ENCODE peak calls at places on chromosome 2, in ten cellular contexts. K is esophagus squamous epithelium, Z is G401, W is HS-5, O is ovary, P is NCI-H1105, Y is SK-N-DZ, D is GM03348, Q is left colon, G is fibroblast of mammary gland. M is an unnamed sample.

GRCh38 chr2:14524041-14524802 is 108.3 kb upstream of the LRATD1 start:
- DNase-seq in K (no peak), Z (no peak), W (peak; percentile 73), O (no peak), P (no peak), Y (no peak), D (peak; percentile 64), Q (no peak), G (peak; percentile 90), M (no peak)

GRCh38 chr2:81481994-81482368 is 1177.4 kb upstream of the LRRTM1 start:
- DNase-seq in K (no peak), Z (no peak), W (no peak), O (no peak), P (no peak), Y (no peak), D (no peak), Q (no peak), G (no peak), M (no peak)

GRCh38 chr2:169571571-169571970 is 2.1 kb downstream of the FASTKD1 start:
- DNase-seq in K (no peak), Z (no peak), W (no peak), O (no peak), P (no peak), Y (no peak), D (no peak), Q (no peak), G (no peak), M (no peak)

GRCh38 chr2:68190991-68191731 is 33.5 kb downstream of the PNO1 start:
- DNase-seq in K (no peak), Z (no peak), W (peak; percentile 74), O (no peak), P (no peak), Y (no peak), D (peak; percentile 21), Q (no peak), G (peak; percentile 92), M (no peak)

GRCh38 chr2:102142829-102143449 is 393 bp downstream of the IL1R1 start:
- DNase-seq in K (no peak), Z (no peak), W (no peak), O (no peak), P (no peak), Y (no peak), D (no peak), Q (no peak), G (peak; percentile 63), M (no peak)

GRCh38 chr2:233980955-233981555 is 63.9 kb downstream of the TRPM8 start:
- DNase-seq in K (no peak), Z (peak; percentile 59), W (no peak), O (no peak), P (no peak), Y (no peak), D (no peak), Q (no peak), G (no peak), M (no peak)

GRCh38 chr2:18949871-18950597 is 360.7 kb upstream of the NT5C1B start:
- DNase-seq in K (no peak), Z (no peak), W (peak; percentile 49), O (no peak), P (no peak), Y (no peak), D (peak; percentile 17), Q (no peak), G (peak; percentile 77), M (no peak)

GRCh38 chr2:71452565-71452964 is 796 bp upstream of the DYSF start:
- DNase-seq in K (no peak), Z (no peak), W (peak; percentile 61), O (no peak), P (no peak), Y (no peak), D (peak; percentile 44), Q (no peak), G (peak; percentile 57), M (no peak)

GRCh38 chr2:182522428-182522896 is 95.6 kb upstream of the PDE1A start:
- DNase-seq in K (no peak), Z (peak; percentile 95), W (no peak), O (no peak), P (no peak), Y (peak; percentile 21), D (peak; percentile 4), Q (no peak), G (peak; percentile 7), M (no peak)

GRCh38 chr2:8329660-8330622 is 351.9 kb upstream of the ID2 start:
- DNase-seq in K (no peak), Z (no peak), W (no peak), O (no peak), P (no peak), Y (no peak), D (no peak), Q (no peak), G (no peak), M (no peak)

GRCh38 chr2:132465917-132466316 is 49.3 kb downstream of the GPR39 start:
- DNase-seq in K (no peak), Z (no peak), W (no peak), O (no peak), P (no peak), Y (no peak), D (no peak), Q (no peak), G (no peak), M (no peak)

GRCh38 chr2:232522014-232522854 is 2.0 kb downstream of the PRSS56 start:
- DNase-seq in K (no peak), Z (peak; percentile 41), W (no peak), O (peak; percentile 79), P (no peak), Y (no peak), D (peak; percentile 94), Q (no peak), G (peak; percentile 7), M (peak; percentile 78)

GRCh38 chr2:25376750-25377621 is 35.3 kb upstream of the DNMT3A start:
- DNase-seq in K (peak; percentile 54), Z (peak; percentile 80), W (peak; percentile 33), O (peak; percentile 92), P (peak; percentile 86), Y (peak; percentile 72), D (peak; percentile 96), Q (peak; percentile 85), G (peak; percentile 66), M (peak; percentile 90)

GRCh38 chr2:232523682-232524597 is 2.0 kb upstream of the CHRND start:
- DNase-seq in K (no peak), Z (peak; percentile 38), W (no peak), O (peak; percentile 60), P (no peak), Y (peak; percentile 62), D (peak; percentile 61), Q (no peak), G (peak; percentile 25), M (no peak)

GRCh38 chr2:177843188-177843587 is 229.4 kb downstream of the PDE11A start:
- DNase-seq in K (no peak), Z (no peak), W (no peak), O (no peak), P (no peak), Y (no peak), D (no peak), Q (no peak), G (no peak), M (no peak)

GRCh38 chr2:108412995-108413726 is 35.4 kb downstream of the SULT1C4 start:
- DNase-seq in K (no peak), Z (no peak), W (peak; percentile 80), O (no peak), P (no peak), Y (no peak), D (peak; percentile 23), Q (no peak), G (peak; percentile 92), M (no peak)

GRCh38 chr2:41912766-41913165 is 135.1 kb upstream of the PKDCC start:
- DNase-seq in K (no peak), Z (no peak), W (no peak), O (no peak), P (no peak), Y (no peak), D (no peak), Q (no peak), G (no peak), M (no peak)

GRCh38 chr2:198296665-198297308 is 492.4 kb downstream of the PLCL1 start:
- DNase-seq in K (no peak), Z (peak; percentile 71), W (no peak), O (peak; percentile 45), P (peak; percentile 53), Y (peak; percentile 70), D (peak; percentile 64), Q (no peak), G (peak; percentile 54), M (no peak)

GRCh38 chr2:68747918-68748317 is 13.3 kb downstream of the ARHGAP25 start:
- DNase-seq in K (no peak), Z (no peak), W (no peak), O (no peak), P (no peak), Y (no peak), D (no peak), Q (no peak), G (no peak), M (no peak)

GRCh38 chr2:30232801-30233130 is 1.4 kb downstream of the LBH start:
- DNase-seq in K (peak; percentile 13), Z (no peak), W (no peak), O (no peak), P (no peak), Y (no peak), D (no peak), Q (no peak), G (no peak), M (peak; percentile 77)

GRCh38 chr2:1556776-1557466 is 143.7 kb downstream of the TPO start:
- DNase-seq in K (no peak), Z (no peak), W (no peak), O (no peak), P (no peak), Y (no peak), D (peak; percentile 36), Q (no peak), G (peak; percentile 91), M (no peak)

GRCh38 chr2:196478588-196478987 is 160.9 kb upstream of the CCDC150 start:
- DNase-seq in K (no peak), Z (no peak), W (no peak), O (no peak), P (no peak), Y (no peak), D (no peak), Q (no peak), G (no peak), M (no peak)

GRCh38 chr2:205754285-205754923 is 72.1 kb downstream of the NRP2 start:
- DNase-seq in K (no peak), Z (no peak), W (no peak), O (no peak), P (peak; percentile 53), Y (no peak), D (no peak), Q (no peak), G (no peak), M (no peak)

GRCh38 chr2:7672027-7672684 is 754.9 kb downstream of the RNF144A start:
- DNase-seq in K (no peak), Z (no peak), W (no peak), O (no peak), P (no peak), Y (peak; percentile 44), D (no peak), Q (no peak), G (peak; percentile 68), M (peak; percentile 83)

GRCh38 chr2:200625317-200625716 is 39.5 kb downstream of the AOX1 start:
- DNase-seq in K (no peak), Z (no peak), W (no peak), O (no peak), P (no peak), Y (no peak), D (no peak), Q (no peak), G (no peak), M (no peak)

GRCh38 chr2:211512746-211513145 is 956.3 kb downstream of the CPS1 start:
- DNase-seq in K (no peak), Z (no peak), W (no peak), O (no peak), P (no peak), Y (no peak), D (no peak), Q (no peak), G (no peak), M (no peak)

GRCh38 chr2:107502463-107503079 is 324.1 kb upstream of the RGPD4 start:
- DNase-seq in K (no peak), Z (no peak), W (no peak), O (no peak), P (no peak), Y (no peak), D (no peak), Q (no peak), G (no peak), M (no peak)

GRCh38 chr2:25437881-25438662 is 96.3 kb upstream of the DNMT3A start:
- DNase-seq in K (no peak), Z (no peak), W (no peak), O (no peak), P (no peak), Y (no peak), D (no peak), Q (no peak), G (no peak), M (no peak)